ENCODE peak calls at places on chromosomes 3 and 15, in ten cellular contexts. N is Kasumi-1; I is Peyer's patch; P is PC-3; L is left ventricle myocardium superior; Z is globus pallidus; Q is stimulated activated CD8-positive, alpha-beta memory T cell treated with anti-CD3 and anti-CD28 coated beads, Interleukin-15, amount 100 ng/mL, for 48 hours; J is M059J; E is iPS DF 6.9; B is breast epithelium. C is an unnamed sample.
A peak's percentile ranks its signal among the peaks of the same experiment; 100 is the strongest.

GRCh38 chr15:84955089-84955848 is 26.4 kb upstream of the PDE8A start:
- DNase-seq in N (peak; percentile 57), I (peak; percentile 44), P (peak; percentile 76), L (peak; percentile 77), Z (peak; percentile 87), Q (peak; percentile 4), J (peak; percentile 76), E (no peak), B (peak; percentile 50), C (no peak)

GRCh38 chr3:17151598-17152373 is 267.0 kb downstream of the PLCL2 start:
- DNase-seq in N (peak; percentile 85), I (peak; percentile 38), P (no peak), L (peak; percentile 33), Z (no peak), Q (peak; percentile 86), J (no peak), E (no peak), B (peak; percentile 20), C (peak; percentile 50)

GRCh38 chr15:26294062-26294689 is 431.0 kb upstream of the ATP10A start:
- DNase-seq in N (no peak), I (no peak), P (no peak), L (peak; percentile 70), Z (no peak), Q (no peak), J (no peak), E (peak; percentile 57), B (no peak), C (no peak)

GRCh38 chr3:187735837-187736236 is 9.4 kb downstream of the BCL6 start:
- DNase-seq in N (no peak), I (no peak), P (no peak), L (no peak), Z (no peak), Q (no peak), J (peak; percentile 31), E (no peak), B (peak; percentile 29), C (no peak)

GRCh38 chr3:27827041-27827440 is 104.9 kb upstream of the EOMES start:
- DNase-seq in N (no peak), I (no peak), P (no peak), L (no peak), Z (no peak), Q (no peak), J (no peak), E (no peak), B (no peak), C (no peak)

GRCh38 chr3:138186803-138187295 is 252 bp upstream of the ARMC8 start:
- DNase-seq in N (peak; percentile 90), I (peak; percentile 88), P (peak; percentile 81), L (peak; percentile 96), Z (no peak), Q (peak; percentile 84), J (peak; percentile 87), E (no peak), B (peak; percentile 84), C (peak; percentile 72)

GRCh38 chr15:27696530-27696929 is 402.6 kb downstream of the OCA2 start:
- DNase-seq in N (no peak), I (no peak), P (no peak), L (no peak), Z (no peak), Q (no peak), J (no peak), E (no peak), B (no peak), C (no peak)

GRCh38 chr15:28033443-28033842 is 65.7 kb downstream of the OCA2 start:
- DNase-seq in N (no peak), I (no peak), P (no peak), L (no peak), Z (no peak), Q (no peak), J (no peak), E (no peak), B (no peak), C (no peak)

GRCh38 chr15:25572201-25572600 is 133.4 kb upstream of the UBE3A start:
- DNase-seq in N (no peak), I (no peak), P (no peak), L (no peak), Z (no peak), Q (no peak), J (no peak), E (no peak), B (no peak), C (no peak)

GRCh38 chr15:75174102-75174501 is 27.6 kb upstream of the C15orf39 start:
- DNase-seq in N (no peak), I (no peak), P (no peak), L (peak; percentile 13), Z (no peak), Q (no peak), J (no peak), E (no peak), B (no peak), C (no peak)

GRCh38 chr3:158718490-158719170 is 13.6 kb downstream of the RARRES1 start:
- DNase-seq in N (no peak), I (no peak), P (peak; percentile 95), L (no peak), Z (no peak), Q (no peak), J (peak; percentile 100), E (no peak), B (no peak), C (no peak)

GRCh38 chr15:31237042-31237324 is 89.7 kb upstream of the KLF13 start:
- DNase-seq in N (no peak), I (no peak), P (no peak), L (no peak), Z (no peak), Q (no peak), J (no peak), E (no peak), B (no peak), C (no peak)

GRCh38 chr3:101976473-101976872 is 127.2 kb downstream of the NFKBIZ start:
- DNase-seq in N (no peak), I (no peak), P (no peak), L (no peak), Z (no peak), Q (no peak), J (peak; percentile 56), E (no peak), B (no peak), C (no peak)

GRCh38 chr15:80455051-80455648 is 51.0 kb downstream of the ARNT2 start:
- DNase-seq in N (no peak), I (no peak), P (peak; percentile 62), L (no peak), Z (no peak), Q (no peak), J (peak; percentile 30), E (no peak), B (no peak), C (no peak)

GRCh38 chr15:45521596-45522167 is 873 bp downstream of the SLC30A4 start:
- DNase-seq in N (peak; percentile 11), I (no peak), P (no peak), L (no peak), Z (peak; percentile 24), Q (no peak), J (peak; percentile 19), E (no peak), B (no peak), C (no peak)

GRCh38 chr15:25245801-25246622 is 192.8 kb downstream of the UBE3A start:
- DNase-seq in N (no peak), I (no peak), P (no peak), L (peak; percentile 12), Z (no peak), Q (no peak), J (no peak), E (no peak), B (peak; percentile 3), C (no peak)

GRCh38 chr3:166283856-166284255 is 446.6 kb upstream of the BCHE start:
- DNase-seq in N (no peak), I (no peak), P (peak; percentile 63), L (no peak), Z (peak; percentile 30), Q (no peak), J (peak; percentile 80), E (no peak), B (no peak), C (no peak)

GRCh38 chr15:53658827-53659226 is 100.6 kb downstream of the WDR72 start:
- DNase-seq in N (no peak), I (no peak), P (peak; percentile 29), L (no peak), Z (no peak), Q (no peak), J (no peak), E (no peak), B (no peak), C (no peak)

GRCh38 chr15:41671656-41672636 is 11.7 kb downstream of the MGA start:
- DNase-seq in N (no peak), I (no peak), P (no peak), L (no peak), Z (no peak), Q (no peak), J (peak; percentile 70), E (no peak), B (no peak), C (no peak)

GRCh38 chr15:95174880-95175279 is 943.5 kb downstream of the MCTP2 start:
- DNase-seq in N (no peak), I (no peak), P (peak; percentile 43), L (no peak), Z (no peak), Q (no peak), J (no peak), E (no peak), B (no peak), C (no peak)

GRCh38 chr3:65473746-65474145 is 565.0 kb downstream of the MAGI1 start:
- DNase-seq in N (no peak), I (no peak), P (peak; percentile 1), L (no peak), Z (no peak), Q (no peak), J (peak; percentile 3), E (no peak), B (no peak), C (no peak)

GRCh38 chr15:99564221-99565030 is 1.4 kb upstream of the MEF2A start:
- DNase-seq in N (peak; percentile 91), I (peak; percentile 20), P (no peak), L (peak; percentile 38), Z (peak; percentile 62), Q (no peak), J (peak; percentile 51), E (no peak), B (peak; percentile 38), C (no peak)

GRCh38 chr15:62783303-62783957 is 259.1 kb upstream of the TPM1 start:
- DNase-seq in N (no peak), I (no peak), P (peak; percentile 50), L (no peak), Z (no peak), Q (no peak), J (peak; percentile 91), E (no peak), B (no peak), C (no peak)

GRCh38 chr3:126782554-126782953 is 78.5 kb downstream of the CHCHD6 start:
- DNase-seq in N (no peak), I (no peak), P (peak; percentile 91), L (no peak), Z (no peak), Q (no peak), J (peak; percentile 96), E (no peak), B (no peak), C (no peak)

GRCh38 chr3:125087768-125088391 is 32.1 kb upstream of the HEG1 start:
- DNase-seq in N (no peak), I (no peak), P (peak; percentile 30), L (no peak), Z (no peak), Q (no peak), J (peak; percentile 98), E (no peak), B (no peak), C (no peak)

GRCh38 chr15:37767841-37768455 is 166.5 kb upstream of the TMCO5A start:
- DNase-seq in N (no peak), I (no peak), P (peak; percentile 64), L (no peak), Z (no peak), Q (no peak), J (peak; percentile 43), E (no peak), B (no peak), C (no peak)

GRCh38 chr15:76664895-76665294 is 240.2 kb downstream of the SCAPER start:
- DNase-seq in N (no peak), I (no peak), P (no peak), L (no peak), Z (no peak), Q (no peak), J (no peak), E (no peak), B (no peak), C (no peak)

GRCh38 chr3:67907735-67908134 is 253.3 kb upstream of the SUCLG2 start:
- DNase-seq in N (no peak), I (no peak), P (no peak), L (no peak), Z (no peak), Q (no peak), J (no peak), E (no peak), B (no peak), C (no peak)